ENCODE peak calls at places on chromosomes 1 and 21, in seven cellular contexts. K, T, H, E, J, X and Z are unnamed samples.
A peak's percentile ranks its signal among the peaks of the same experiment; 100 is the strongest.

GRCh38 chr1:79551321-79551720 is 544.8 kb upstream of the ADGRL4 start:
- DNase-seq in K (no peak), T (no peak), H (no peak), E (no peak), J (no peak), X (no peak), Z (no peak)

GRCh38 chr1:229478852-229479251 is 29.3 kb downstream of the NUP133 start:
- DNase-seq in K (no peak), T (no peak), H (no peak), E (no peak), J (no peak), X (no peak), Z (no peak)

GRCh38 chr1:184822267-184822666 is 67.6 kb upstream of the EDEM3 start:
- DNase-seq in K (no peak), T (no peak), H (no peak), E (no peak), J (no peak), X (no peak), Z (no peak)

GRCh38 chr1:20696397-20697333 is 21.1 kb downstream of the KIF17 start:
- DNase-seq in K (peak; percentile 97), T (peak; percentile 97), H (peak; percentile 95), E (peak; percentile 94), J (peak; percentile 66), X (peak; percentile 80), Z (peak; percentile 83)

GRCh38 chr1:230144010-230144614 is 77.1 kb downstream of the GALNT2 start:
- DNase-seq in K (no peak), T (no peak), H (no peak), E (no peak), J (no peak), X (no peak), Z (no peak)

GRCh38 chr1:3450202-3450863 is 4.1 kb upstream of the ARHGEF16 start:
- DNase-seq in K (no peak), T (no peak), H (no peak), E (no peak), J (no peak), X (no peak), Z (no peak)

GRCh38 chr1:175892686-175893085 is 149.3 kb upstream of the TNR start:
- DNase-seq in K (no peak), T (no peak), H (no peak), E (no peak), J (no peak), X (no peak), Z (no peak)

GRCh38 chr1:9338354-9339250 is 45.9 kb downstream of the SPSB1 start:
- DNase-seq in K (no peak), T (no peak), H (peak; percentile 64), E (no peak), J (peak; percentile 32), X (no peak), Z (no peak)

GRCh38 chr1:183291802-183292515 is 105.9 kb downstream of the LAMC2 start:
- DNase-seq in K (no peak), T (no peak), H (peak; percentile 53), E (peak; percentile 66), J (peak; percentile 17), X (no peak), Z (no peak)

GRCh38 chr21:37965088-37965805 is 49.0 kb upstream of the KCNJ6 start:
- DNase-seq in K (no peak), T (no peak), H (no peak), E (no peak), J (no peak), X (no peak), Z (no peak)

GRCh38 chr1:151512801-151513625 is 1.8 kb downstream of the CGN start:
- DNase-seq in K (no peak), T (no peak), H (no peak), E (no peak), J (no peak), X (no peak), Z (no peak)

GRCh38 chr21:45344576-45344975 is 56.9 kb upstream of the POFUT2 start:
- DNase-seq in K (no peak), T (no peak), H (no peak), E (no peak), J (no peak), X (no peak), Z (no peak)

GRCh38 chr1:93874025-93874651 is 4.9 kb downstream of the DNTTIP2 start:
- DNase-seq in K (no peak), T (no peak), H (peak; percentile 16), E (peak; percentile 37), J (no peak), X (no peak), Z (peak; percentile 27)

GRCh38 chr1:219445864-219446263 is 167.0 kb downstream of the ZC3H11B start:
- DNase-seq in K (no peak), T (no peak), H (no peak), E (no peak), J (no peak), X (no peak), Z (no peak)

GRCh38 chr21:38944903-38945302 is 139.2 kb downstream of the ETS2 start:
- DNase-seq in K (no peak), T (no peak), H (no peak), E (no peak), J (no peak), X (no peak), Z (no peak)

GRCh38 chr1:193338194-193338593 is 151.8 kb upstream of the B3GALT2 start:
- DNase-seq in K (no peak), T (peak; percentile 6), H (peak; percentile 51), E (no peak), J (no peak), X (no peak), Z (no peak)

GRCh38 chr1:31830511-31830910 is 14.7 kb upstream of the SPOCD1 start:
- DNase-seq in K (no peak), T (no peak), H (no peak), E (no peak), J (no peak), X (no peak), Z (no peak)

GRCh38 chr1:40848530-40849189 is 13.5 kb downstream of the CITED4 start:
- DNase-seq in K (no peak), T (no peak), H (peak; percentile 78), E (peak; percentile 76), J (no peak), X (peak; percentile 24), Z (peak; percentile 55)

GRCh38 chr1:235878082-235878781 is 11.5 kb upstream of the LYST start:
- DNase-seq in K (no peak), T (no peak), H (no peak), E (no peak), J (no peak), X (no peak), Z (no peak)

GRCh38 chr1:226763741-226764264 is 24.7 kb upstream of the ITPKB start:
- DNase-seq in K (no peak), T (no peak), H (peak; percentile 73), E (peak; percentile 81), J (no peak), X (no peak), Z (peak; percentile 87)

GRCh38 chr1:208988811-208989222 is 594.7 kb upstream of the CAMK1G start:
- DNase-seq in K (no peak), T (peak; percentile 41), H (peak; percentile 31), E (peak; percentile 51), J (no peak), X (no peak), Z (peak; percentile 61)

GRCh38 chr1:81760487-81761097 is 40.1 kb upstream of the ADGRL2 start:
- DNase-seq in K (no peak), T (no peak), H (peak; percentile 9), E (no peak), J (no peak), X (no peak), Z (no peak)

GRCh38 chr1:103108525-103109150 is 316 bp upstream of the COL11A1 start:
- DNase-seq in K (peak; percentile 74), T (no peak), H (peak; percentile 4), E (no peak), J (no peak), X (peak; percentile 38), Z (no peak)